ENCODE peak calls at places on chromosomes 3 and 15, in ten cellular contexts. L is upper lobe of right lung, Y is heart right ventricle, U is brain microvascular endothelial cell, T is GM10248, K is fibroblast of mammary gland, A is HFF-Myc, C is cardiac fibroblast, M is omental fat pad, R is ovary. O is an unnamed sample.

GRCh38 chr15:100111103-100112060 is 230.4 kb downstream of the ADAMTS17 start:
- DNase-seq in L (peak; percentile 58), Y (peak; percentile 69), U (peak; percentile 76), T (no peak), K (peak; percentile 83), A (peak; percentile 56), C (peak; percentile 91), M (no peak), R (no peak), O (no peak)

GRCh38 chr3:45682311-45682710 is 6.9 kb upstream of the SACM1L start:
- DNase-seq in L (no peak), Y (no peak), U (no peak), T (no peak), K (no peak), A (no peak), C (no peak), M (no peak), R (no peak), O (no peak)

GRCh38 chr15:66701422-66702034 is 508 bp upstream of the SMAD6 start:
- DNase-seq in L (peak; percentile 82), Y (peak; percentile 64), U (peak; percentile 38), T (no peak), K (peak; percentile 29), A (no peak), C (no peak), M (no peak), R (peak; percentile 48), O (no peak)

GRCh38 chr15:71817351-71817750 is 7.0 kb downstream of the NR2E3 start:
- DNase-seq in L (no peak), Y (no peak), U (no peak), T (no peak), K (no peak), A (no peak), C (no peak), M (no peak), R (no peak), O (no peak)

GRCh38 chr3:153555919-153556318 is 393.9 kb downstream of the RAP2B start:
- DNase-seq in L (no peak), Y (no peak), U (no peak), T (no peak), K (no peak), A (no peak), C (no peak), M (no peak), R (no peak), O (no peak)

GRCh38 chr15:101310163-101310480 is 15.1 kb upstream of the SNRPA1 start:
- DNase-seq in L (peak; percentile 56), Y (no peak), U (no peak), T (no peak), K (no peak), A (no peak), C (no peak), M (no peak), R (no peak), O (no peak)

GRCh38 chr15:98713585-98714001 is 65.3 kb downstream of the IGF1R start:
- DNase-seq in L (no peak), Y (peak; percentile 33), U (no peak), T (no peak), K (peak; percentile 8), A (no peak), C (no peak), M (no peak), R (no peak), O (no peak)

GRCh38 chr3:19075037-19075436 is 73.3 kb upstream of the KCNH8 start:
- DNase-seq in L (no peak), Y (no peak), U (no peak), T (no peak), K (no peak), A (no peak), C (no peak), M (no peak), R (no peak), O (no peak)

GRCh38 chr3:21942328-21942727 is 191.3 kb upstream of the ZNF385D start:
- DNase-seq in L (no peak), Y (no peak), U (peak; percentile 86), T (no peak), K (peak; percentile 85), A (no peak), C (peak; percentile 43), M (no peak), R (no peak), O (peak; percentile 1)

GRCh38 chr3:143970773-143971366 is 753 bp upstream of the DIPK2A start:
- DNase-seq in L (peak; percentile 81), Y (peak; percentile 52), U (peak; percentile 45), T (peak; percentile 51), K (peak; percentile 38), A (no peak), C (no peak), M (no peak), R (peak; percentile 46), O (peak; percentile 78)

GRCh38 chr3:132006605-132007204 is 28.1 kb downstream of the CPNE4 start:
- DNase-seq in L (no peak), Y (peak; percentile 8), U (peak; percentile 23), T (peak; percentile 17), K (peak; percentile 60), A (no peak), C (peak; percentile 45), M (no peak), R (no peak), O (peak; percentile 40)

GRCh38 chr3:161890147-161890625 is 393.6 kb downstream of the OTOL1 start:
- DNase-seq in L (peak; percentile 78), Y (no peak), U (peak; percentile 100), T (no peak), K (peak; percentile 99), A (peak; percentile 97), C (peak; percentile 94), M (no peak), R (no peak), O (peak; percentile 6)

GRCh38 chr3:43759297-43759782 is 68.6 kb downstream of the ABHD5 start:
- DNase-seq in L (no peak), Y (no peak), U (peak; percentile 72), T (no peak), K (peak; percentile 79), A (no peak), C (peak; percentile 56), M (no peak), R (no peak), O (peak; percentile 40)

DNA sequence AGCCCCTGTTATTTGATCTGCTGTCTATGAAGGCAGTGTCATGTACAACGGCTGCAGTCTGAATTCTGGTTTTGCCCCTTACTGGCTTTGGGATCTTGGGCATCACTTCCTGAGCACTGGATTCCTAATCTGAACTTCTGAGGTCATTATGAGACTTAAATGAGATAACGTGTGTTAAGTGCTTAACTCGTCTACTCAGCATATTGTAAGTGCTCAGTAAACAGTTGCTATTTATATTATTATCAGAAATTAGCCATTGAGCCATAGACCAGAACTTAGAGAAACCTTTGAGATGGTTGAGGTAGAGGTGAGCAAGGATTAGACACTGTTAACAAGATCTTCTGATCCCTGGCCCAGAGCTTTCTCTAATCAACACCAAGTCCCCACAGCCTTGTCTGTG is 284.1 kb upstream of the ONECUT1 start:
- DNase-seq in L (no peak), Y (no peak), U (no peak), T (no peak), K (no peak), A (no peak), C (no peak), M (no peak), R (no peak), O (no peak)
- TF ChIP-seq CTCF in L (no peak), Y (no peak), U (no peak), T (no peak), K (no peak), A (no peak), C (no peak), M (no peak), R (no peak), O (no peak)

GRCh38 chr15:74840851-74841760 is 1.9 kb downstream of the ULK3 start:
- DNase-seq in L (no peak), Y (no peak), U (no peak), T (no peak), K (no peak), A (no peak), C (no peak), M (no peak), R (no peak), O (no peak)

GRCh38 chr15:74838746-74839525 is 4.0 kb downstream of the ULK3 start:
- DNase-seq in L (no peak), Y (no peak), U (no peak), T (no peak), K (no peak), A (no peak), C (no peak), M (no peak), R (no peak), O (no peak)

GRCh38 chr15:74841761-74842385 is 1.1 kb downstream of the ULK3 start:
- DNase-seq in L (no peak), Y (no peak), U (no peak), T (no peak), K (no peak), A (no peak), C (no peak), M (no peak), R (no peak), O (no peak)

GRCh38 chr15:74838117-74838516 is 4.8 kb downstream of the ULK3 start:
- DNase-seq in L (no peak), Y (no peak), U (no peak), T (no peak), K (no peak), A (no peak), C (no peak), M (no peak), R (no peak), O (no peak)

GRCh38 chr15:74839526-74840395 is 3.2 kb downstream of the ULK3 start:
- DNase-seq in L (no peak), Y (no peak), U (no peak), T (no peak), K (no peak), A (no peak), C (no peak), M (no peak), R (no peak), O (no peak)
- TF ChIP-seq CTCF in L (no peak), Y (no peak), U (peak; percentile 30), T (no peak), K (peak; percentile 4), A (no peak), C (peak; percentile 5), M (no peak), R (no peak), O (no peak)

DNA sequence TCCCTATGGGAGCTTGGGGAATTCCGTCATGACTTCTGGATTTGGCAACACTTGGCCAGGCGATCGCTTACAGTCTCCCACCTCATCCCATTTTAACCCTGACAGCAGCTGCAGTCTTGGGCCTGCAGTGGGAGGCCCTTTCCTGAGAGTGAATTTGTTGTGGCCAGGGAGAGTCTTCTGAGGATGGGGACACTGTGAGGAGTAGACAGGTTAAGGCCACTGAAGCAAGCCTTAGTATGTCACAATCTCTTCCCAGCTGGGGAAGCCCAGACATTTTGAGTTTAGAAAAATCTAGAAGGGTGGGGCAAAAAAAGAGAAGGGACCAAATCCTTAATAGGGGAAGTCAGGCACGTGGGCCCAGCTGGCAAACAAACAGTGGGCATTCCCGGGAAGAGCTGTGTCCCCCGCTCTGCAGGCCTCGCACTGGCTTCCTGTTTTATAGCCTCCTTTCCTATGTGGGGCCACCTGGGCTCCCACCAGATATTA is 64.3 kb downstream of the FEM1B start:
- DNase-seq in L (no peak), Y (no peak), U (no peak), T (no peak), K (peak; percentile 30), A (no peak), C (no peak), M (no peak), R (no peak), O (no peak)
- TF ChIP-seq CTCF in L (no peak), Y (no peak), U (no peak), T (no peak), K (no peak), A (no peak), C (no peak), M (no peak), R (no peak), O (no peak)

GRCh38 chr15:42973114-42973513 is 52.5 kb upstream of the TTBK2 start:
- DNase-seq in L (no peak), Y (no peak), U (no peak), T (no peak), K (no peak), A (no peak), C (no peak), M (no peak), R (no peak), O (no peak)
- TF ChIP-seq CTCF in L (no peak), Y (no peak), U (no peak), T (no peak), K (no peak), A (no peak), C (no peak), M (no peak), R (no peak), O (no peak)

O was measured in nephron progenitor cell.